ENCODE peak calls at places on chromosomes 4 and X, in eight cellular contexts. F, U, V, E, D, J, Y and T are unnamed samples.

GRCh38 chrX:71622347-71623104 is 4.2 kb upstream of the CXCR3 start:
- DNase-seq in F (peak), U (peak), V (peak), E (peak), D (peak), J (peak), Y (peak), T (peak)

GRCh38 chr4:25792200-25792791 is 70.5 kb downstream of the SEL1L3 start:
- DNase-seq in F (no peak), U (no peak), V (no peak), E (no peak), D (no peak), J (no peak), Y (no peak), T (no peak)

GRCh38 chr4:73620115-73620792 is at the start of gene RASSF6:
- DNase-seq in F (no peak), U (no peak), V (no peak), E (no peak), D (no peak), J (no peak), Y (no peak), T (no peak)

GRCh38 chr4:55385201-55385649 is 10.5 kb upstream of the TMEM165 start:
- DNase-seq in F (no peak), U (no peak), V (peak), E (no peak), D (no peak), J (no peak), Y (no peak), T (no peak)

GRCh38 chr4:186770446-186771175 is 47.0 kb upstream of the FAT1 start:
- DNase-seq in F (no peak), U (peak), V (peak), E (peak), D (peak), J (no peak), Y (no peak), T (no peak)

GRCh38 chrX:140524556-140524955 is 19.7 kb upstream of the SOX3 start:
- DNase-seq in F (no peak), U (no peak), V (peak), E (peak), D (no peak), J (no peak), Y (no peak), T (no peak)

GRCh38 chr4:138749303-138749702 is 266.3 kb upstream of the NOCT start:
- DNase-seq in F (no peak), U (no peak), V (peak), E (peak), D (no peak), J (no peak), Y (no peak), T (no peak)

GRCh38 chrX:31318866-31319265 is 247.0 kb upstream of the FTHL17 start:
- DNase-seq in F (no peak), U (no peak), V (no peak), E (no peak), D (no peak), J (no peak), Y (no peak), T (no peak)

GRCh38 chr4:1305781-1306455 is 16.2 kb downstream of the MAEA start:
- DNase-seq in F (no peak), U (no peak), V (no peak), E (no peak), D (no peak), J (peak), Y (no peak), T (no peak)

GRCh38 chrX:73765776-73766465 is 202.9 kb downstream of the CHIC1 start:
- DNase-seq in F (no peak), U (no peak), V (no peak), E (no peak), D (no peak), J (no peak), Y (no peak), T (no peak)

GRCh38 chr4:110787781-110788180 is 164.9 kb upstream of the PITX2 start:
- DNase-seq in F (no peak), U (no peak), V (peak), E (no peak), D (no peak), J (no peak), Y (no peak), T (no peak)

GRCh38 chrX:47204970-47205369 is 11.3 kb downstream of the UBA1 start:
- DNase-seq in F (no peak), U (no peak), V (no peak), E (no peak), D (no peak), J (peak), Y (no peak), T (no peak)

GRCh38 chrX:119942831-119943184 is 743 bp downstream of the NKAP start:
- DNase-seq in F (no peak), U (no peak), V (peak), E (no peak), D (no peak), J (no peak), Y (no peak), T (no peak)

GRCh38 chr4:106194801-106195200 is 121.2 kb downstream of the TBCK start:
- DNase-seq in F (no peak), U (no peak), V (peak), E (no peak), D (no peak), J (no peak), Y (no peak), T (no peak)

GRCh38 chr4:1410491-1411325 is 4.5 kb upstream of the NKX1-1 start:
- DNase-seq in F (peak), U (no peak), V (peak), E (peak), D (no peak), J (peak), Y (peak), T (peak)

GRCh38 chrX:154136627-154137161 is 7.3 kb upstream of the OPN1LW start:
- DNase-seq in F (peak), U (no peak), V (peak), E (peak), D (no peak), J (peak), Y (peak), T (peak)

GRCh38 chrX:141701081-141701480 is 2.5 kb upstream of the SPANXD start:
- DNase-seq in F (no peak), U (peak), V (no peak), E (peak), D (no peak), J (no peak), Y (no peak), T (no peak)

GRCh38 chr4:42627887-42628646 is 28.8 kb downstream of the ATP8A1 start:
- DNase-seq in F (peak), U (no peak), V (no peak), E (no peak), D (no peak), J (peak), Y (peak), T (peak)

GRCh38 chrX:51759055-51759454 is 15.8 kb downstream of the GSPT2 start:
- DNase-seq in F (no peak), U (no peak), V (no peak), E (no peak), D (no peak), J (no peak), Y (no peak), T (no peak)

GRCh38 chr4:139568206-139568969 is 12.4 kb upstream of the SETD7 start:
- DNase-seq in F (no peak), U (no peak), V (no peak), E (no peak), D (no peak), J (no peak), Y (no peak), T (no peak)

GRCh38 chr4:39036172-39036571 is 4.0 kb upstream of the TMEM156 start:
- DNase-seq in F (no peak), U (no peak), V (peak), E (peak), D (peak), J (no peak), Y (no peak), T (no peak)

GRCh38 chr4:11134705-11135104 is 294.0 kb downstream of the HS3ST1 start:
- DNase-seq in F (no peak), U (no peak), V (no peak), E (no peak), D (no peak), J (no peak), Y (no peak), T (no peak)

GRCh38 chr4:33160126-33160525 is 2440.0 kb downstream of the PCDH7 start:
- DNase-seq in F (no peak), U (peak), V (peak), E (no peak), D (no peak), J (no peak), Y (no peak), T (no peak)

GRCh38 chr4:187436251-187436650 is 559.3 kb upstream of the ZFP42 start:
- DNase-seq in F (no peak), U (no peak), V (no peak), E (no peak), D (no peak), J (no peak), Y (no peak), T (no peak)

DNA sequence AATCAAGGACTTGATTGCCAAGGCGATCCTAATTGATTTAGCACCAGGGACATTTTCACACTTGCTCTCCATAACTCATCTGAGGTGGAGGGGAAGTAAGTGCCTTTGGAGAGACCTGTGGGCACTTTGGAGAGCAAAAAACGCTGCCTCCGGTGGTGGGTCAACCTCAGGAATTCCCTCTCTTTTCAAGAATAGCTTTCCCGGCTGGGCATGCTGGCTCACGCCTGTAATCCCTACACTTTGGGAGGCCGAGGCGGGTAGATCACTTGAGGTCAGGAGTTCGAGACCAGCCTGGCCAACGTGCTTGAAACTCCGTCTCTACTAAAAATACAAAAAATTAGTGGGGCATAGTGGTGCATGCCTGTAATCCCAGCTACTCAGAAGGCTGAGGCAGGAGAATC is 49.2 kb downstream of the PRPS1 start:
- DNase-seq in F (no peak), U (no peak), V (no peak), E (peak), D (no peak), J (no peak), Y (no peak), T (no peak)
- H3K4me3 ChIP-seq in F (no peak), U (no peak), V (no peak), E (no peak), D (no peak), J (peak), Y (peak), T (peak)

DNA sequence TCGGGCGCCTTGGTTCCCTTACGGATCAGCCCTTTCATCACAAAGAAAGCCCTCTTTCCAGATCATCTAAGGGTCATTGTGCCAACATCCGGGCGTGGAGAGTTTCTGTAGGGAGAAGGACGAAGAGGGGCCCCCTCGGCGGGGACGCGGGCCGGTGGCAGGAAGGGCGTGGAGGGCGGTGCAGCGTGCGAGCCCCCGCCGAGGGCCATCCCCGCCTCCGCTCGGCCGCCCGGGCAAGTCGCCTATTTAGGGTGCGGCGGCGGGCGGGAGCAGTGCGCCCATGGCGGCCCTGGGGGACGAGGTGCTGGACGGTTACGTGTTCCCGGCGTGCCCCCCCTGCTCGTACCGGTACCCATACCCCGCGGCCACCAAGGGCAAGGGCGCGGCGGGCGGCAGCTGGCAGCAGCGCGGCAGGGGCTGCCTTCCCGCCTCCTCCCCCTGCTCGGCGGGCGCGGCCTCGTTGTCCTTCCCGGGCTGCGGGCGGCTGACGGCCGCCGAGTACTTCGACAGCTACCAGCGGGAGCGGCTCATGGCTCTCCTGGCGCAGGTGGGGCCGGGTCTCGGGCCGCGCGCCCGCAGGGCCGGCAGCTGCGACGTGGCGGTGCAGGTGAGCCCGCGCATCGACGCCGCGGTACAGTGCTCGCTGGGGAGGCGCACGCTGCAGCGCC is at the start of gene ZAR1:
- DNase-seq in F (no peak), U (no peak), V (no peak), E (no peak), D (no peak), J (peak), Y (no peak), T (no peak)
- H3K4me3 ChIP-seq in F (no peak), U (peak), V (peak), E (no peak), D (no peak), J (peak), Y (peak), T (peak)

DNA sequence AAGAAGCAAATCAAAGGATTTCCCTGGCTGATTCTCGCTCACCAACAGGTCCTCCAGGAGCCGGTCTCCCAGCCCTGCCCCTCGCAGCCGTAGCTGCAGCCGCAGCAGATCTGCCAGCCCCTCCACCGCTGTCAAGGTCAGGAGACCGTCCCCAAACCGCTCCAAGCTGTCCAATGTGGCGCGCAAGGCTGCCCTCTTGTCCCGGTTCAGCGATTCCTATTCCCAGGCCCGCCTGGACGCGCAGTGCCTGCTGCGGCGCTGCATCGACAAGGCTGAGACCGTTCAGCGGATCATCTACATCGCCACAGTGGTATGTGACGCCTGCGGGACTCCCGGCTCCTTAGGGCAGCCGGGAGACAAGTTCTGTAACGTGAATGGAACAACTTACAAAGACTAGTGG is 25.6 kb downstream of the SPATA18 start:
- DNase-seq in F (no peak), U (no peak), V (no peak), E (no peak), D (no peak), J (no peak), Y (no peak), T (no peak)
- H3K4me3 ChIP-seq in F (no peak), U (no peak), V (no peak), E (no peak), D (no peak), J (no peak), Y (peak), T (no peak)

GRCh38 chr4:3384391-3384770 is 57.4 kb upstream of the HGFAC start:
- DNase-seq in F (no peak), U (no peak), V (no peak), E (no peak), D (no peak), J (no peak), Y (no peak), T (no peak)
- H3K4me3 ChIP-seq in F (no peak), U (no peak), V (no peak), E (no peak), D (no peak), J (no peak), Y (peak), T (no peak)